ENCODE peak calls at places on chromosomes 5 and 9, in four cellular contexts. W, Z, U and V are unnamed samples.

GRCh38 chr9:69019808-69020207 is 5.9 kb upstream of the PRKACG start:
- DNase-seq in U (no peak), Z (no peak), W (no peak), V (peak; percentile 72)

GRCh38 chr5:128844354-128844923 is 120.8 kb upstream of the SLC27A6 start:
- DNase-seq in Z (no peak), U (no peak), W (no peak), V (no peak)

GRCh38 chr9:129898205-129898604 is 62.9 kb downstream of the USP20 start:
- DNase-seq in Z (no peak), U (no peak), W (no peak), V (no peak)

GRCh38 chr9:35666045-35666444 is 1.1 kb upstream of the ARHGEF39 start:
- DNase-seq in U (no peak), W (no peak), Z (no peak), V (no peak)

GRCh38 chr9:69546265-69546664 is 125.9 kb downstream of the APBA1 start:
- DNase-seq in U (peak; percentile 22), Z (no peak), W (no peak), V (no peak)

GRCh38 chr5:169960659-169961058 is 19.6 kb downstream of the INSYN2B start:
- DNase-seq in Z (no peak), W (no peak), U (no peak), V (no peak)

GRCh38 chr9:38066167-38066906 is 2.7 kb downstream of the SHB start:
- DNase-seq in U (no peak), Z (no peak), W (no peak), V (no peak)

GRCh38 chr5:53884411-53884810 is 324.0 kb downstream of the NDUFS4 start:
- DNase-seq in U (no peak), Z (no peak), W (no peak), V (no peak)

GRCh38 chr5:68817696-68818695 is 275.8 kb upstream of the SLC30A5 start:
- DNase-seq in W (no peak), U (no peak), Z (no peak), V (no peak)

GRCh38 chr9:76414656-76415055 is 20.4 kb upstream of the RFK start:
- DNase-seq in Z (no peak), U (no peak), W (no peak), V (no peak)

GRCh38 chr9:37398464-37399025 is 24.0 kb upstream of the GRHPR start:
- DNase-seq in W (no peak), U (no peak), Z (no peak), V (no peak)

GRCh38 chr9:86354882-86355399 is 731 bp upstream of the TUT7 start:
- DNase-seq in W (no peak), U (no peak), Z (no peak), V (no peak)

GRCh38 chr5:68258531-68258930 is 43.0 kb downstream of the PIK3R1 start:
- DNase-seq in Z (no peak), W (no peak), U (no peak), V (no peak)

GRCh38 chr5:160165137-160166068 is 46.2 kb upstream of the PWWP2A start:
- DNase-seq in W (peak; percentile 98), U (peak; percentile 77), Z (peak; percentile 95), V (no peak)

GRCh38 chr5:56190500-56190899 is 42.6 kb downstream of the ANKRD55 start:
- DNase-seq in W (no peak), U (peak; percentile 33), Z (peak; percentile 67), V (peak; percentile 44)

GRCh38 chr5:137296213-137296702 is 202.9 kb downstream of the SPOCK1 start:
- DNase-seq in U (no peak), Z (no peak), W (no peak), V (no peak)

GRCh38 chr9:138010274-138010800 is 132.8 kb downstream of the CACNA1B start:
- DNase-seq in U (no peak), W (no peak), Z (no peak), V (no peak)

GRCh38 chr5:57495285-57495684 is 12.7 kb upstream of the ACTBL2 start:
- DNase-seq in W (no peak), U (peak; percentile 16), Z (no peak), V (no peak)

GRCh38 chr9:94911211-94911610 is 184.7 kb downstream of the AOPEP start:
- DNase-seq in U (no peak), W (no peak), Z (no peak), V (no peak)

GRCh38 chr9:138073808-138074207 is 196.2 kb downstream of the CACNA1B start:
- DNase-seq in Z (no peak), W (peak; percentile 33), U (no peak), V (no peak)

GRCh38 chr9:27487128-27487527 is 37.0 kb upstream of the IFNK start:
- DNase-seq in U (no peak), Z (no peak), W (no peak), V (no peak)

GRCh38 chr9:87562530-87562929 is 64.9 kb downstream of the DAPK1 start:
- DNase-seq in W (no peak), U (no peak), Z (no peak), V (no peak)

GRCh38 chr5:128644863-128645262 is 106.8 kb upstream of the FBN2 start:
- DNase-seq in U (no peak), W (no peak), Z (no peak), V (no peak)

GRCh38 chr5:154962494-154962893 is 21.6 kb downstream of the MRPL22 start:
- DNase-seq in U (no peak), W (no peak), Z (no peak), V (no peak)

GRCh38 chr5:141915881-141916336 is 7.8 kb upstream of the DELE1 start:
- DNase-seq in W (no peak), U (peak; percentile 27), Z (no peak), V (no peak)

GRCh38 chr5:135660826-135661555 is 82.2 kb upstream of the CXCL14 start:
- DNase-seq in Z (no peak), W (no peak), U (no peak), V (no peak)

GRCh38 chr9:18531127-18531526 is 57.2 kb downstream of the ADAMTSL1 start:
- DNase-seq in W (no peak), U (no peak), Z (peak; percentile 50), V (no peak)

GRCh38 chr5:15376088-15376487 is 123.9 kb upstream of the FBXL7 start:
- DNase-seq in Z (no peak), W (no peak), U (no peak), V (no peak)

GRCh38 chr5:61570767-61571166 is 238.7 kb downstream of the ZSWIM6 start:
- DNase-seq in Z (no peak), W (no peak), U (no peak), V (no peak)

GRCh38 chr9:137492464-137493162 is 33.5 kb upstream of the NSMF start:
- DNase-seq in W (no peak), Z (no peak), U (peak; percentile 31), V (no peak)

GRCh38 chr9:75927351-75927750 is 36.9 kb downstream of the PCSK5 start:
- DNase-seq in W (no peak), Z (no peak), U (no peak), V (no peak)

GRCh38 chr9:32627394-32627954 is 8.0 kb downstream of the TAF1L start:
- DNase-seq in U (no peak), W (no peak), Z (no peak), V (no peak)

GRCh38 chr5:93588586-93589347 is 5.7 kb downstream of the NR2F1 start:
- DNase-seq in Z (no peak), U (no peak), W (no peak), V (no peak)

DNA sequence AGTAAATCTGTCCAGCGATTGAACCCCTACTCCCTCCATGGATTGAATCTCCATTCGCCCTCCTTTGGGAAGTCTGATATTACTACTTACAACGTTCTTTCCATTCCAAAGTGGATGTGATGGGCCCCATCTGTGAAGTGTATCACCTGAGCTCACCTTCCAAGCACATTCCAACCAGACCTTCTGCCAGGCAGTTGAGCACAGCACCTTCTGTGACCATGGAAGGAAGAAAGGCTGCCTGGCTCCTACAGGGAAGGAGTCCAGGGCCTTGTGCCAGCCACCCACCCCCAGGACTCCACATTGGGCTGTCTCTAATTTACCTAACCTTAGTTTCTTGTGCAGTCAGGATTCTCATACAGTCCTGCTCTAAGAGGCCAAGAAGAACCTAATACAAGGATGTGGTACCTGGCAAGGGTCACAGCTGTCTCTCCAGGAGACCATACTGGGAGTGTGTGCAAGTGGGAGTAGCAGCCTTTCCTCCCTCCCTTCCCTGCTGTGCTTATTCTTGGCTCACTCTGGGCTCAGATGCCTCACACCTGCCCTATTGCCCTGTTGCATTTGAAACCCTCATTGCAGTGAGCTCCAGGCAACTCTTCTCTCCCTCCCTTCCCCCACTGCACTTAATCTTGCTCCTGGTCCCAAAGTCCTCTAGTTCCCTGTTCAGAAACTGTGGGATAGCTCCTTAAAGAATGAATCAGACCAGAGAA is 116.1 kb downstream of the NRG2 start:
- DNase-seq in Z (no peak), U (no peak), W (no peak), V (no peak)
- H3K27me3 ChIP-seq in Z (no peaks in the 10 kb centered on the region), U (peaks cover 9% of the 10 kb centered on the region), W (no peaks in the 10 kb centered on the region), V (no peaks in the 10 kb centered on the region)

DNA sequence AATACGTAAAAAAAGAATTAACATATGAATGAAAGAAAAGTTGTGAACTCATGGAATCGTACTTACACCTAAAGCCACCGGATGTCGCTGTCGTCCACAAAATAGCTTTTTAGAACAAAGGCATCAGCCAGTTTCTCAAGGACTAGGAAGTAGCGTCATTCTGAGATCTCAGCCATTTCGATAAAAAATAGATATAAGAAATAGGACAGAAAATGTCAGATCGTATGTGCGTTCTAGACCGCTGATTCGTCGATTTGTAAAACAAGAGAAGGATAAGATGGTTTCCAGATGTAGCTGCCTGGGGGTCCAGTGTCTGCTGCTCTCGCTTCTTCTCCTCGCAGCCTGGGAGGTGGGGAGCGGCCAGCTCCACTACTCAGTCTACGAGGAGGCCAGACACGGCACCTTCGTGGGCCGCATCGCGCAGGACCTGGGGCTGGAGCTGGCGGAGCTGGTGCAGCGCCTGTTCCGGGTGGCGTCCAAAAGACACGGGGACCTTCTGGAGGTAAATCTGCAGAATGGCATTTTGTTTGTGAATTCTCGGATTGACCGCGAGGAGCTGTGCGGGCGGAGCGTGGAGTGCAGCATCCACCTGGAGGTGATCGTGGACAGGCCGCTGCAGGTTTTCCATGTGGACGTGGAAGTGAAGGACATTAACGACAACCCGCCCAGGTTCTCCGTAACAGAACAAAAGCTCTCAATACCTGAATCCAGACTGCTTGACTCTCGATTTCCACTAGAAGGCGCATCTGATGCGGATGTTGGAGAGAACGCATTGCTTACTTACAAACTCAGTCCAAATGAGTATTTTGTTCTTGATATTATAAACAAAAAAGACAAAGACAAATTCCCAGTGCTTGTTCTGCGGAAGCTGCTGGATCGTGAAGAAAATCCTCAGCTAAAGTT is at the start of gene PCDHA10:
- DNase-seq in Z (no peak), W (no peak), U (no peak), V (no peak)
- H3K9me3 ChIP-seq in Z (no peaks in the 10 kb centered on the region), W (peaks cover 13% of the 10 kb centered on the region), U (peaks cover 21% of the 10 kb centered on the region), V (no peaks in the 10 kb centered on the region)

GRCh38 chr5:176790921-176791320 is 19.4 kb upstream of the UNC5A start:
- DNase-seq in Z (no peak), U (no peak), W (no peak), V (no peak)
- H3K27me3 ChIP-seq in Z (peaks cover 8% of the 10 kb centered on the region), U (peaks cover 72% of the 10 kb centered on the region), W (no peaks in the 10 kb centered on the region), V (peaks cover 4% of the 10 kb centered on the region)

GRCh38 chr9:99042620-99043019 is 62.3 kb upstream of the TGFBR1 start:
- DNase-seq in W (no peak), Z (no peak), U (no peak), V (no peak)
- H3K9me3 ChIP-seq in W (peaks cover 4% of the 10 kb centered on the region), Z (no peaks in the 10 kb centered on the region), U (no peaks in the 10 kb centered on the region), V (no peaks in the 10 kb centered on the region)